ENCODE peak calls at places on chromosome 22, in nine cellular contexts. M is tibial artery, B is BE2C, W is fibroblast of the aortic adventitia, C is AG10803, I is HFFc6, V is nephron progenitor cell, R is astrocyte of the spinal cord, Z is breast epithelium. L is an unnamed sample.
A peak's percentile ranks its signal among the peaks of the same experiment; 100 is the strongest.

GRCh38 chr22:48750826-48751440 is 1076.7 kb downstream of the BRD1 start:
- DNase-seq in M (peak; percentile 7), B (no peak), W (no peak), C (no peak), I (no peak), V (no peak), R (no peak), Z (no peak), L (no peak)

GRCh38 chr22:27811778-27812177 is 10.2 kb upstream of the MN1 start:
- DNase-seq in M (no peak), B (no peak), W (no peak), C (no peak), I (no peak), V (no peak), R (no peak), Z (no peak), L (no peak)

GRCh38 chr22:27726726-27727449 is 74.7 kb downstream of the MN1 start:
- DNase-seq in M (peak; percentile 71), B (no peak), W (peak; percentile 98), C (peak; percentile 94), I (no peak), V (peak; percentile 35), R (peak; percentile 68), Z (no peak), L (peak; percentile 88)

GRCh38 chr22:22712092-22712658 is 67.8 kb downstream of the GGTLC2 start:
- DNase-seq in M (no peak), B (no peak), W (no peak), C (no peak), I (no peak), V (no peak), R (no peak), Z (no peak), L (no peak)

GRCh38 chr22:38733329-38734202 is 22.2 kb downstream of the SUN2 start:
- DNase-seq in M (peak; percentile 57), B (peak; percentile 76), W (peak; percentile 33), C (peak; percentile 23), I (no peak), V (peak; percentile 69), R (no peak), Z (peak; percentile 64), L (peak; percentile 52)

GRCh38 chr22:19470010-19470409 is 9.0 kb downstream of the UFD1 start:
- DNase-seq in M (no peak), B (no peak), W (no peak), C (no peak), I (no peak), V (no peak), R (no peak), Z (no peak), L (no peak)

GRCh38 chr22:50734343-50734771 is 3.6 kb upstream of the ACR start:
- DNase-seq in M (no peak), B (no peak), W (no peak), C (no peak), I (no peak), V (no peak), R (no peak), Z (no peak), L (no peak)

GRCh38 chr22:49234459-49234858 is 593.2 kb downstream of the BRD1 start:
- DNase-seq in M (no peak), B (no peak), W (no peak), C (no peak), I (no peak), V (no peak), R (no peak), Z (peak; percentile 3), L (no peak)

GRCh38 chr22:25359601-25360261 is 140.3 kb downstream of the CRYBB2 start:
- DNase-seq in M (no peak), B (no peak), W (no peak), C (no peak), I (no peak), V (no peak), R (no peak), Z (no peak), L (no peak)

GRCh38 chr22:41621911-41622179 is 750 bp downstream of the XRCC6 start:
- DNase-seq in M (no peak), B (no peak), W (no peak), C (no peak), I (no peak), V (no peak), R (no peak), Z (no peak), L (no peak)
- TF ChIP-seq CTCF in M (no peak), B (no peak), W (no peak), C (no peak), I (no peak), V (no peak), R (no peak), Z (no peak), L (no peak)

DNA sequence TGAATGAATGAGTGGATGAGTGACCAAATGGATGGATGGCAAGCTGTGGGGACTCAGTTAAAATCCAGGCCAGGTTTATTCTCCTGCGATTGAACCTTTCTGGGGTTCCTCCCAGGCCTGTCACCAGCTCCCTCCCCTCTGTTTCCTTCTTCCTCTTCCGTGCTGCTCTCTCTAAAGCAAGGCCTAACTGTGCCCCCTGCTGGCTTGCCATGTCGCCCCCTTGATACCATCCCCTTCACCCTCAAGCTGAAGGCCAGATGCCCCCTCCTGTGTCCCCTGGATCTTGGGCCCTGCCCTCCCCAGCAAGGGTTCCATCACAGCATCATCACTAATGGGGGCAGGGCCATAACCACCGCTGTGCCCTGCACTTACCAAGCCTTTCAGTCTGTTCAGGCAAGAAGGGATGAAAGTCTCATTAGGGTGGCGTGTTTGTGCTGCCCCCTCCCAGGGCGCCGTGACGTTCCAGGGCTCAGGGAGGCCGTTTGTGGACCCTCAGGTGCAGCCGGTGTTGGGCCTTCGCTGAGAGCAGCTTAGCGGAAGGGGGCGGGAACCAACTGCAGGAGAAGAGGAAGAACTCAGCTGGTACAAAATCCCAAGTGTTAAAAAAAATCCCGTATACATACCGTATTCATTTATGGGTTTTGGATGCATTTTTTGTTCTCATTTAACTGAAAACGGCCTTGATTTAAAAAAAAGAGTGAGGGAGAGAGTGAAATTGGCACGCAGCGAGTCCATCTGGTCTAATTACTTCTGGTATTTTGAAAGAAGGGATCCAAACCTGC is 69.9 kb downstream of the MPPED1 start:
- DNase-seq in M (no peak), B (peak; percentile 51), W (no peak), C (no peak), I (no peak), V (no peak), R (no peak), Z (no peak), L (no peak)
- TF ChIP-seq CTCF in M (no peak), B (peak; percentile 72), W (no peak), C (no peak), I (no peak), V (no peak), R (no peak), Z (no peak), L (peak; percentile 57)

GRCh38 chr22:32474635-32475427 is at the start of gene FBXO7:
- DNase-seq in M (peak; percentile 92), B (peak; percentile 95), W (peak; percentile 90), C (peak; percentile 92), I (peak; percentile 92), V (peak; percentile 93), R (peak; percentile 93), Z (peak; percentile 83), L (peak; percentile 73)
- TF ChIP-seq CTCF in M (peak; percentile 36), B (peak; percentile 44), W (peak; percentile 25), C (peak; percentile 29), I (peak; percentile 70), V (peak; percentile 22), R (peak; percentile 42), Z (no peak), L (no peak)

DNA sequence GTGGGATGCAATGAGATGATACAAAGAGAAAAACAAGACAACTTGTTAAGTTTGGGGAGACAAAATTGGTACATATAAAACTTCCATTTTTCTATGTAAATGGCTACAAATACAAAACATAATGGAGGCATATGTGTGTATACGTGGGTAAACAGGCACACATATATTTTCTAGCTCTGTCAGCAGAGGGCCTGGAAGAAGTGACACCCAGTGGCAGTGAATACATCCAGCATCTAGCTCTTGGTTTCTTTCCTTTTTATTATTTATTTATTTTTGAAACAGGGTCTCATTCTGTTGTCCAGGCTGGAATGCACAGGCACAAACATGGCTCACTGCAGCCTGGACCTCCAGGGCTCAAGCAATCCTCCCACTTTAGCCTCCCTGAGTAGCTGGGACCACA is 5.0 kb upstream of the RASL10A start:
- DNase-seq in M (no peak), B (no peak), W (no peak), C (no peak), I (no peak), V (no peak), R (no peak), Z (no peak), L (no peak)
- TF ChIP-seq CTCF in M (no peak), B (peak; percentile 48), W (no peak), C (peak; percentile 11), I (peak; percentile 53), V (no peak), R (peak; percentile 14), Z (no peak), L (no peak)

DNA sequence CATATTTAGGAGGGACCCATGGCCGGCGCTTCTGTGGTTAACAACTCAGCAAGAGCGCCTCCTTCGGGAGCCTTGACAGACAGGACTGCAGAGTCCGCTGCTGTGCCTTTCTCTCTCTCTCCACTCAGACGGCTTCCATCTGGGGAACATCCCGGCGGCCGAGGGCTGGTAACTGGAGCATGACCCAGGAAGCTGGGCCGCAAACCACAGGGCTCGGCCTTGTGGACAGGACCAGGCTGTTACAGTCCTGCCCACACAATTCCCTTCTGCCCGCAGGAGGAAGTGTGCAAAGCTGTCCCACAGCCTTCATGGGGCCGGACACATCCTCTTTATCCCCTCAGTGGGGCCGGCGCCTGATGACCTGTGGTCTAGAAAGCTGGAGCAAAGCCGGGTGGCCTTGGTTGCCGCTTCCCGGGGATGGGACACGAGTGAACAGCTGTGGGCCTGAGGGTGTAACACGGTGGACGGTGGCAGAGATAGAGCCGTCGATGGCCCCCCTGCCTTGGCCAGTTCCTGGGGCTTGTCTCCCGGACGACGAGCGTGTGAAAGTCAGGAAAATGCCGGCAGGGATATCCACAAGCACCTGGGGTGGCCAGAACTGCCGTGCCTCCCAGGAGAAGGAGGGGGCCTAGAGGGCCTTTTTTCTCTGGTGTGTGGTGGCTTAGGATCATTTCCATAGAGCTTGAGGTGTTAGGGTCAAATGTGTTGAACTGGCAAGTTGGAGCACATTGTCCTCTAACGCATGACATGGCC is 50.1 kb downstream of the FBLN1 start:
- DNase-seq in M (peak; percentile 56), B (no peak), W (peak; percentile 88), C (peak; percentile 98), I (peak; percentile 94), V (peak; percentile 51), R (peak; percentile 83), Z (peak; percentile 59), L (no peak)
- TF ChIP-seq CTCF in M (peak; percentile 20), B (no peak), W (peak; percentile 24), C (peak; percentile 65), I (peak; percentile 77), V (no peak), R (peak; percentile 45), Z (no peak), L (no peak)

GRCh38 chr22:30667486-30668305 is at the start of gene DUSP18:
- DNase-seq in M (peak; percentile 90), B (peak; percentile 97), W (peak; percentile 89), C (peak; percentile 82), I (peak; percentile 87), V (peak; percentile 98), R (peak; percentile 91), Z (peak; percentile 89), L (peak; percentile 94)
- TF ChIP-seq CTCF in M (peak; percentile 38), B (peak; percentile 34), W (peak; percentile 59), C (peak; percentile 38), I (peak; percentile 76), V (peak; percentile 49), R (peak; percentile 38), Z (peak; percentile 12), L (peak; percentile 65)